ENCODE peak calls at places on chromosomes 6 and 20, in ten cellular contexts. B, M, W, L, A, K, V, D, O and E are unnamed samples.

GRCh38 chr6:43758617-43759050 is 11.4 kb upstream of the VEGFA start:
- DNase-seq in W (no peak), B (no peak), M (no peak), A (no peak), L (peak), V (peak), O (peak), D (no peak), K (peak), E (peak)

GRCh38 chr20:58850693-58851174 is at the start of gene GNAS-AS1:
- DNase-seq in M (peak), W (peak), B (peak), V (peak), L (peak), A (peak), K (peak), D (peak), O (no peak), E (no peak)

GRCh38 chr6:11447265-11447664 is 90.3 kb upstream of the TMEM170B start:
- DNase-seq in M (no peak), L (no peak), B (no peak), W (no peak), O (no peak), K (no peak), V (no peak), D (no peak), A (no peak), E (no peak)

GRCh38 chr6:123105561-123105960 is 109.5 kb downstream of the CLVS2 start:
- DNase-seq in O (no peak), W (peak), K (no peak), D (no peak), M (no peak), L (no peak), B (no peak), V (no peak), A (no peak), E (no peak)

GRCh38 chr6:15769471-15770088 is 106.8 kb upstream of the DTNBP1 start:
- DNase-seq in B (no peak), W (no peak), L (no peak), M (no peak), K (peak), V (no peak), A (no peak), D (no peak), O (no peak), E (no peak)

GRCh38 chr6:148811472-148811871 is 64.6 kb downstream of the UST start:
- DNase-seq in B (no peak), V (no peak), M (no peak), A (no peak), W (no peak), L (no peak), D (no peak), O (no peak), K (no peak), E (no peak)

GRCh38 chr6:38387461-38387860 is 252.3 kb downstream of the BTBD9 start:
- DNase-seq in O (no peak), V (no peak), L (no peak), D (no peak), M (no peak), B (no peak), W (no peak), A (no peak), K (no peak), E (no peak)

GRCh38 chr6:21357262-21357661 is 236.3 kb upstream of the SOX4 start:
- DNase-seq in L (no peak), O (no peak), K (peak), V (no peak), M (no peak), A (no peak), B (no peak), D (no peak), W (no peak), E (no peak)

GRCh38 chr6:152323376-152323775 is 313.8 kb downstream of the SYNE1 start:
- DNase-seq in W (no peak), M (no peak), V (no peak), B (no peak), A (no peak), L (no peak), D (no peak), O (no peak), K (no peak), E (no peak)

GRCh38 chr6:63739094-63739687 is 103.6 kb downstream of the PHF3 start:
- DNase-seq in B (no peak), D (no peak), O (no peak), M (no peak), W (no peak), K (no peak), V (no peak), A (no peak), L (no peak), E (peak)

GRCh38 chr6:24432611-24433010 is 29.9 kb downstream of the MRS2 start:
- DNase-seq in W (no peak), V (no peak), O (no peak), B (no peak), D (no peak), A (no peak), M (no peak), L (no peak), K (no peak), E (no peak)

GRCh38 chr6:20038805-20039204 is 173.5 kb downstream of the MBOAT1 start:
- DNase-seq in D (peak), O (peak), V (peak), M (peak), K (no peak), L (no peak), A (no peak), B (no peak), W (no peak), E (peak)

GRCh38 chr6:35181933-35182612 is 31.7 kb upstream of the SCUBE3 start:
- DNase-seq in L (no peak), B (no peak), M (peak), V (peak), K (no peak), A (peak), D (no peak), W (peak), O (peak), E (peak)

GRCh38 chr6:28981391-28981832 is 23.7 kb downstream of the ZNF311 start:
- DNase-seq in B (peak), M (peak), V (peak), K (peak), A (peak), W (peak), D (no peak), O (peak), L (peak), E (peak)

GRCh38 chr6:28981833-28982475 is 23.2 kb downstream of the ZNF311 start:
- DNase-seq in L (peak), A (peak), O (peak), M (peak), D (peak), W (peak), V (peak), B (peak), K (peak), E (peak)

GRCh38 chr6:28983838-28984237 is 21.3 kb downstream of the ZNF311 start:
- DNase-seq in A (no peak), D (no peak), V (no peak), K (no peak), B (no peak), W (no peak), L (no peak), O (no peak), M (no peak), E (no peak)

GRCh38 chr6:28980797-28981390 is 24.2 kb downstream of the ZNF311 start:
- DNase-seq in L (peak), W (peak), M (peak), A (peak), B (no peak), K (peak), O (peak), D (no peak), V (peak), E (peak)

DNA sequence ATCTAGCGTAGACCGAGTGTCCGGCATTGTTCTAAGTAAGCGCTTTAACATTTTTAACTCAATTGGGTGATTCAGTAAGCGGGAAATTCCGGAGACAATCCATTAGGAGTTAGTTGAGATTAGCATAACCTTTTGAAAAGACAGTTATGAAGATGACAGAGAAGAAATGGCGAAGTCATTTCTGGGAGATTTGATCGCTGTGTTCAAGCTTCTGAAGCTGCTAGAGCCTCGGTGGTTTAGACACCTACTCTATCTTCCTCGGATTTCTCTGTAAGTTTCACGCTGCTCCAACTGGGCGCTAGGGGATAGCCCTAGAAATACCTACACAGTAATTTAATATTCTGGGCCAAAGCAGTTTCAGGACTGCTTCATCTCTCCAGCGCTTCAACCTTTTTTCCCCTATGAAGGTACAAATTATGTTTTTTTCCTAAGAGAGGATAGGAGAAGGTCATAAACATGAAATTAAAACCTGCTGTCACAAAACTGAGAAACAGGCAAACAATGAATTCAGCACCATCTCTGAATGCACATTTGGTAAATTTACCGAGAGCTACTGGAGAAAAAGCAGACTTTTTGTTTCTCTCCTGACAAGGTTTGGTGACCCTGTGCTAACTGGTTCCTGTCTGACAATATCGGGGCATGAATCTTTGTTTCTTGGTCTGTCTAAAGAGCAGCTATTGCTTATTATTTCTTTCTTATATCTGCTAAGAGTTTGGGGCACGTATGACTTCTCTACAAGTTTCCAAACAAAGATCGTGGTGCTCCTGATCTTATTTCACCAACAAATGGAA is 22.4 kb downstream of the ZNF311 start:
- DNase-seq in O (peak), D (no peak), B (no peak), W (peak), L (peak), K (peak), A (peak), V (peak), M (peak), E (peak)
- TF ChIP-seq CTCF in O (no peak), D (peak), B (no peak), W (peak), L (no peak), K (no peak), A (no peak), V (peak), M (peak), E (peak)

GRCh38 chr20:23226612-23227265 is 123.9 kb upstream of the NXT1 start:
- DNase-seq in L (no peak), O (peak), A (no peak), K (no peak), M (peak), V (no peak), B (no peak), D (no peak), W (no peak), E (no peak)
- TF ChIP-seq CTCF in L (no peak), O (no peak), A (no peak), K (no peak), M (no peak), V (no peak), B (no peak), D (no peak), W (no peak), E (no peak)

DNA sequence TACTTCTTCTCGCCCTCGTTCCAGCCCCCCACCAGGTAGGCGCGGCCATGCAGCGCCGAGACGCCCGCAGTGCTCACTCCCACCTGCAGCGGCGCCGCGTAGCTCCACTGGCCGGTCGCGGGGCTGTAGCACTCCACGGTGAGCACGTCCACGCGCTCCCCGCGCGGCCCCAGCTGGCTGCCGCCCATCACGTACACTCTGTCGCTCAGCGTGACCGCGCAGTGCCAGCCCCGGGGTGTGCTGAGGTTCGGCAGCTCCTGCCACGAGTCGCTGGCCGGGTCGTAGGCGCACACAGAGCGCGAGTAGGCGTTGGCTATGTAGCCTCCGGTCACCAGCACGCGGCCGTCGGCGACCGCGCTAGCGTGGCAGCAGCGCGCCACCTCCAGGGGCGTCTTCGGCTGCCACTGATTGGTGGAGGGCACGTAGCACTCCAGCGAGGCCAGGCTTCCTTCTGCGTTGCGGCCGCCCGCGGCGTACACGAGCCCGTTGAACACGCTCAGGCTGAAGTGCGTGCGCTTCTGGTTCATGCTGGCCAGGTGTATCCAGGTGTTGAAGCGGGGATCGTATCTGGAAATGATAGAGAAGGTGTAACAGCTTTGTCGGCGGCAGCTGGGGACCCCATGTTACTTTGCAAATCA is 13.7 kb downstream of the KLHL31 start:
- DNase-seq in O (no peak), D (no peak), W (peak), L (peak), B (peak), V (peak), M (peak), K (peak), A (peak), E (peak)
- TF ChIP-seq CTCF in O (no peak), D (peak), W (peak), L (no peak), B (no peak), V (no peak), M (peak), K (peak), A (peak), E (no peak)

DNA sequence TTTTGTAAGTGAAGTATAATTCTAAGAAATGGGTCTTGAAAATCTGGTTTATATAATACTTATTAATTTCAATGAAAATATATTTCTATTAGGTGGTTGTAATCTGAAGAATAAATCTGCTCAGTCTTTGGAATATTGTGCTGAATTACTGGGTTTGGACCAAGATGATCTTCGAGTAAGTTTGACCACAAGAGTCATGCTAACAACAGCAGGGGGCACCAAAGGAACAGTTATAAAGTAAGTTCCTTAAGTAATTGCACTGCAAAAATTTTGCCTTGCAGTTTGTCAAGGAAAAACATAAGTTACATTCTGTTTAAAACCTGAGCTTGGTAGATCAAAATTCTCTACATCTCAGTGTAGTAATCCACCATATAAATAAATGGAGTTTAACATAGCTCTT is 106.0 kb downstream of the MYO6 start:
- DNase-seq in W (peak), M (peak), K (peak), A (no peak), V (no peak), L (peak), B (no peak), D (peak), O (peak), E (peak)
- TF ChIP-seq CTCF in W (peak), M (peak), K (peak), A (no peak), V (peak), L (peak), B (peak), D (peak), O (peak), E (peak)

GRCh38 chr6:7441048-7441775 is 51.6 kb downstream of the RIOK1 start:
- DNase-seq in B (no peak), A (no peak), O (no peak), D (no peak), W (no peak), M (no peak), V (no peak), L (no peak), K (no peak), E (no peak)

GRCh38 chr6:7442467-7442866 is 52.9 kb downstream of the RIOK1 start:
- DNase-seq in D (no peak), K (no peak), M (no peak), V (no peak), O (no peak), B (no peak), L (no peak), W (no peak), A (no peak), E (no peak)

GRCh38 chr6:7440476-7440875 is 50.9 kb downstream of the RIOK1 start:
- DNase-seq in B (no peak), D (no peak), A (no peak), V (no peak), L (no peak), K (no peak), O (no peak), M (no peak), W (no peak), E (no peak)

GRCh38 chr6:7438011-7438410 is 48.4 kb downstream of the RIOK1 start:
- DNase-seq in L (no peak), B (no peak), V (no peak), K (no peak), A (no peak), O (no peak), D (no peak), M (no peak), W (no peak), E (no peak)

DNA sequence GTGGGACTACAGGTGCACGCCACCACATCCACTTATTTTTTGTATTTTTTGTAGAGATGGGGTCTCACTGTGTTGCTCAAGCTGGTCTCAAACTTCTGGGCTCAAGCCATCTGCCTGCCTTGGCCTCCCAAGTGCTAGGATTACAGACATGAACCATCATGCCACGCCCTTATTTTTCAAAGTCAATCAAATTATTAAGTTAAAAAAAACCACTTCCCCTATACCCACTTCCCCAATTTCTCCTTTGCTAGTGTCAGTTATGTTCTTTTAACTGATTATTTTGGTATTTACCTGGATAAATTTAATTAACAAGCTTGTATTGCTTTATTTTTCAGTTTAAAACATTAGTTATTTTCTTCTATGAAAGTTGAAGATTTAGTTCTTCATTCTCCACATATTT is 49.6 kb downstream of the RIOK1 start:
- DNase-seq in B (no peak), V (no peak), O (peak), L (no peak), A (no peak), W (no peak), M (no peak), D (no peak), K (no peak), E (no peak)
- TF ChIP-seq CTCF in B (no peak), V (no peak), O (no peak), L (no peak), A (no peak), W (no peak), M (no peak), D (no peak), K (no peak), E (no peak)

GRCh38 chr6:108448481-108448880 is 112.2 kb upstream of the FOXO3 start:
- DNase-seq in K (no peak), V (no peak), O (no peak), L (no peak), D (no peak), M (no peak), A (no peak), B (no peak), W (no peak), E (no peak)

GRCh38 chr6:108454356-108454755 is 106.4 kb upstream of the FOXO3 start:
- DNase-seq in D (no peak), O (no peak), A (no peak), K (no peak), L (no peak), V (no peak), M (no peak), B (no peak), W (no peak), E (no peak)

GRCh38 chr6:108452725-108453195 is 108.0 kb upstream of the FOXO3 start:
- DNase-seq in M (peak), A (peak), W (peak), O (peak), V (no peak), L (peak), D (no peak), K (no peak), B (no peak), E (no peak)

GRCh38 chr6:108455688-108456087 is 105.0 kb upstream of the FOXO3 start:
- DNase-seq in V (no peak), D (no peak), A (no peak), B (no peak), W (no peak), M (no peak), K (no peak), L (no peak), O (no peak), E (no peak)

DNA sequence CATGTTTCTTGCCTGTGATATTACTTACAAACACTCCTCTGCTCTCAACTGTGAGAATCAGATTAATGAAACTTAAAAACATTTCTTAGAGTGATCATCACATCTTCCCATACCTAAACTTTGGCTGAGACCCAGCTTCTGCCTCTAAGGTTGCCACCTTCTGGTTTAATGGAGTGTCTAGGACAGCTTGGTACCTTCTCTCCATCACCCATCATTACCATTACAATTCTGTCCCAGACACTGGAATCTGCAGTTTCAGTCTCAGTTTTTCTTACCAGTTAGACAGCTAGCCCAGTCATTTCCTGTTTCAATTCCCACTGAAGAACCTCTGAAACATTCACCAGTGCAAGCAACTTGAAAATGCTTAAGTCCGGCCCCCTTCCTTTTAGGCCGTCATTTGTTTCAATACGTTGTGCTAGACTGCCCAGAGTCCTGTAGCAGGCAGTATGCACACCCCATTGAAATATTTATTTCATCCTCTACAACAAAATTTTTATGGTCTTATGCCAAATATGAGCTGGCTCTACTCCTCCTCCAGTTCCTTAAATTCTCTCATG is 107.0 kb upstream of the FOXO3 start:
- DNase-seq in B (no peak), K (no peak), L (no peak), W (peak), D (no peak), V (no peak), A (no peak), O (peak), M (peak), E (no peak)
- TF ChIP-seq CTCF in B (no peak), K (no peak), L (no peak), W (peak), D (no peak), V (no peak), A (no peak), O (no peak), M (no peak), E (no peak)

GRCh38 chr20:63572788-63573738 is 976 bp downstream of the HELZ2 start:
- DNase-seq in B (peak), K (no peak), A (no peak), O (no peak), W (no peak), L (peak), V (no peak), D (no peak), M (no peak), E (peak)
- TF ChIP-seq CTCF in B (no peak), K (peak), A (no peak), O (peak), W (peak), L (no peak), V (peak), D (peak), M (peak), E (no peak)